ENCODE peak calls at places on chromosomes 6 and 20, in four cellular contexts. C, W, U and F are unnamed samples.

GRCh38 chr6:141484726-141485125 is 648.0 kb upstream of the GJE1 start:
- DNase-seq in C (peak), W (no peak), U (no peak), F (no peak)

GRCh38 chr6:168948002-168948401 is 305.6 kb downstream of the THBS2 start:
- DNase-seq in C (no peak), W (no peak), U (no peak), F (no peak)

GRCh38 chr20:50281831-50282591 is 91.4 kb downstream of the CEBPB start:
- DNase-seq in C (no peak), W (no peak), U (no peak), F (no peak)

GRCh38 chr20:2245637-2246036 is 50.2 kb upstream of the TGM3 start:
- DNase-seq in C (no peak), W (no peak), U (no peak), F (no peak)

GRCh38 chr6:75368151-75368779 is 83.7 kb upstream of the TMEM30A start:
- DNase-seq in C (peak), W (no peak), U (no peak), F (no peak)

GRCh38 chr6:88780714-88781389 is 182.6 kb downstream of the RNGTT start:
- DNase-seq in C (peak), W (peak), U (peak), F (peak)

GRCh38 chr6:78538002-78538401 is 329.3 kb upstream of the IRAK1BP1 start:
- DNase-seq in C (no peak), W (peak), U (no peak), F (no peak)

GRCh38 chr6:152575621-152576150 is 61.5 kb downstream of the SYNE1 start:
- DNase-seq in C (no peak), W (no peak), U (no peak), F (no peak)

GRCh38 chr6:72620866-72621242 is 1.0 kb upstream of the KCNQ5 start:
- DNase-seq in C (peak), W (no peak), U (no peak), F (no peak)

GRCh38 chr6:21158149-21158548 is 435.4 kb upstream of the SOX4 start:
- DNase-seq in C (no peak), W (no peak), U (no peak), F (no peak)

GRCh38 chr6:107894821-107895396 is 63.1 kb downstream of the SEC63 start:
- DNase-seq in C (no peak), W (no peak), U (no peak), F (no peak)

GRCh38 chr20:32067234-32067821 is 15.3 kb downstream of the HCK start:
- DNase-seq in C (no peak), W (peak), U (peak), F (peak)

GRCh38 chr6:108068618-108069017 is 5.9 kb downstream of the OSTM1 start:
- DNase-seq in C (no peak), W (no peak), U (no peak), F (no peak)

GRCh38 chr6:3977875-3978711 is 100.8 kb downstream of the FAM217A start:
- DNase-seq in C (peak), W (peak), U (peak), F (peak)

GRCh38 chr6:11770546-11771466 is 7.8 kb downstream of the ADTRP start:
- DNase-seq in C (peak), W (peak), U (peak), F (peak)

GRCh38 chr6:110625883-110626282 is 149.5 kb upstream of the SLC22A16 start:
- DNase-seq in C (no peak), W (peak), U (no peak), F (no peak)

GRCh38 chr20:59573837-59574236 is 30.5 kb upstream of the PHACTR3 start:
- DNase-seq in C (no peak), W (no peak), U (no peak), F (no peak)

GRCh38 chr20:25250508-25250907 is 2.6 kb downstream of the PYGB start:
- DNase-seq in C (no peak), W (no peak), U (no peak), F (no peak)

GRCh38 chr20:54525906-54526596 is 50.7 kb downstream of the DOK5 start:
- DNase-seq in C (no peak), W (no peak), U (no peak), F (no peak)

GRCh38 chr6:74969591-74970267 is 236.1 kb downstream of the COL12A1 start:
- DNase-seq in C (no peak), W (peak), U (no peak), F (no peak)

GRCh38 chr6:34227656-34228421 is 8.8 kb upstream of the HMGA1 start:
- DNase-seq in C (no peak), W (no peak), U (no peak), F (no peak)

GRCh38 chr6:13813011-13813410 is 1.3 kb downstream of the MCUR1 start:
- DNase-seq in C (no peak), W (no peak), U (no peak), F (no peak)

GRCh38 chr6:1554241-1554880 is 55.4 kb upstream of the FOXC1 start:
- DNase-seq in C (no peak), W (no peak), U (no peak), F (no peak)

GRCh38 chr6:157267654-157268053 is 55.7 kb downstream of the TMEM242 start:
- DNase-seq in C (no peak), W (no peak), U (no peak), F (no peak)

GRCh38 chr20:49560186-49560585 is 7.8 kb downstream of the PTGIS start:
- DNase-seq in C (no peak), W (no peak), U (no peak), F (no peak)

GRCh38 chr20:9200196-9200595 is 131.3 kb downstream of the PLCB4 start:
- DNase-seq in C (no peak), W (no peak), U (no peak), F (no peak)

GRCh38 chr6:73078333-73078732 is 147.0 kb downstream of the KHDC1L start:
- DNase-seq in C (no peak), W (no peak), U (no peak), F (no peak)

GRCh38 chr20:45890077-45890996 is 671 bp downstream of the NEURL2 start:
- DNase-seq in C (peak), W (peak), U (no peak), F (peak)

GRCh38 chr6:53723331-53723730 is 57.8 kb upstream of the KLHL31 start:
- DNase-seq in C (no peak), W (no peak), U (no peak), F (no peak)

GRCh38 chr6:16184129-16184528 is 54.3 kb upstream of the GMPR start:
- DNase-seq in C (peak), W (no peak), U (no peak), F (no peak)

GRCh38 chr6:15417811-15418210 is 171.9 kb downstream of the JARID2 start:
- DNase-seq in C (no peak), W (peak), U (peak), F (no peak)

GRCh38 chr6:91141352-91141751 is 554.5 kb upstream of the MAP3K7 start:
- DNase-seq in C (no peak), W (no peak), U (no peak), F (no peak)

GRCh38 chr6:99241905-99242534 is 107.5 kb downstream of the FAXC start:
- DNase-seq in C (peak), W (peak), U (peak), F (no peak)

GRCh38 chr6:105459884-105460283 is 57.0 kb upstream of the PREP start:
- DNase-seq in C (no peak), W (peak), U (no peak), F (no peak)

GRCh38 chr20:1676650-1677049 is 19.1 kb upstream of the SIRPG start:
- DNase-seq in C (no peak), W (no peak), U (no peak), F (no peak)

GRCh38 chr6:145206247-145206907 is 528.9 kb downstream of the EPM2A start:
- DNase-seq in C (no peak), W (peak), U (no peak), F (peak)

GRCh38 chr20:23419995-23420901 is 1.0 kb downstream of the NAPB start:
- DNase-seq in C (peak), W (peak), U (peak), F (no peak)

GRCh38 chr6:138520463-138520862 is 21.2 kb upstream of the NHSL1 start:
- DNase-seq in C (peak), W (no peak), U (no peak), F (no peak)

GRCh38 chr6:79076160-79076559 is 1.9 kb downstream of the PHIP start:
- DNase-seq in C (no peak), W (no peak), U (no peak), F (no peak)

GRCh38 chr6:43953794-43954310 is 173.4 kb downstream of the MRPL14 start:
- DNase-seq in C (no peak), W (no peak), U (no peak), F (no peak)
- TF ChIP-seq CTCF in C (no peak), W (peak), U (peak), F (peak)

DNA sequence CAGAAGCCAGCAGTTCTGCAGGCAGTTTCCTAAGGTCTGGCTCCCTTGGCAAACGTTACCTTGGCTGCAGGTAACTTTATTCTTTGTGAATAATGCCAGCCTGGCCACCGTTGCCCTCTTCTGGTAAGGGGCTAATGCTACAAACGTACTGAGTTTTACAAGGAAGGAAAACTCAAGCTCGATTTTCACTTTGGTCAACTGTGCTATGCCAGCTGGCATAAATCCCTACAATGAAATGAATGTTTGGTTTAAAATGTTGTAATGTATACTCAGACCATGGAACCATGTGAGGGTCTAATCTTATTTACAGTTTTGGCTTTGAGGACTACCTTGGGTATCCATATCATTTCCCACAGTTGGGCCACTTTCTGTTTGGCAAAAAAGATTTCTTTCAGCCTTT is 101.4 kb downstream of the SLX4IP start:
- DNase-seq in C (no peak), W (no peak), U (no peak), F (peak)
- TF ChIP-seq CTCF in C (peak), W (peak), U (peak), F (peak)

DNA sequence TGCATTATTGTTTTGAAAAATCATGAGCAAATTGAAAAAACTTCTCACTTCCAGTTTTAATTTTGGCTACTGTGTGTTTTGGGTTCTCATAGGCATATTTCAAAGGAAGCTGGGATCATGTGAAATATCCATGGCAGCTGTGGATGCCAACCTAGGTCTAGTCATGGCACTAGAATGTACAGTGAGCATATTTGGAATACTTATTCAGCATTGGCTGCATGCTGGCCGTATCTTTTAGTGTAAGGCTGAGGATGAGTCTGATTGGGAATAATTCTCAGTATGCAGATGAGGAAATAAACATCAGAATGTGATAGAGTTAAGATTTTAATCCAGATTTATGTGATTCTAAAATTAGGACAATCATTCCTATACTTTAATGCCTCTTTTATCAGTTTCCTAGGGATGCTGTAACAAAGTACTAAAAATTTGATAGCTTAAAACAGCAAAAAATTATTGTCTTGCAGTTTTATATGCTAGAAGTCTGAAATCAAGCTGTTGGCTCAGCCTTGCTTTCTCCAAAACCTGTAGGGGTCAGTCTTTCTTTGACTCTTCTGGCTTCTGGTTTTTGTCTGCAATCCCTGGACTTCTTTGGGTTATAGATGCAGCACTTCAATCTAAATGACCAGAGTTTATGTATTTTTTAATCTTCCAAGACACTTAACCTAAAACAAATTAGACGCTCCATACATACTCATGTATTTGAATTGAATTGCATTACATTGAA is 37.7 kb upstream of the DEFB112 start:
- DNase-seq in C (no peak), W (peak), U (peak), F (no peak)
- TF ChIP-seq CTCF in C (no peak), W (peak), U (peak), F (no peak)

DNA sequence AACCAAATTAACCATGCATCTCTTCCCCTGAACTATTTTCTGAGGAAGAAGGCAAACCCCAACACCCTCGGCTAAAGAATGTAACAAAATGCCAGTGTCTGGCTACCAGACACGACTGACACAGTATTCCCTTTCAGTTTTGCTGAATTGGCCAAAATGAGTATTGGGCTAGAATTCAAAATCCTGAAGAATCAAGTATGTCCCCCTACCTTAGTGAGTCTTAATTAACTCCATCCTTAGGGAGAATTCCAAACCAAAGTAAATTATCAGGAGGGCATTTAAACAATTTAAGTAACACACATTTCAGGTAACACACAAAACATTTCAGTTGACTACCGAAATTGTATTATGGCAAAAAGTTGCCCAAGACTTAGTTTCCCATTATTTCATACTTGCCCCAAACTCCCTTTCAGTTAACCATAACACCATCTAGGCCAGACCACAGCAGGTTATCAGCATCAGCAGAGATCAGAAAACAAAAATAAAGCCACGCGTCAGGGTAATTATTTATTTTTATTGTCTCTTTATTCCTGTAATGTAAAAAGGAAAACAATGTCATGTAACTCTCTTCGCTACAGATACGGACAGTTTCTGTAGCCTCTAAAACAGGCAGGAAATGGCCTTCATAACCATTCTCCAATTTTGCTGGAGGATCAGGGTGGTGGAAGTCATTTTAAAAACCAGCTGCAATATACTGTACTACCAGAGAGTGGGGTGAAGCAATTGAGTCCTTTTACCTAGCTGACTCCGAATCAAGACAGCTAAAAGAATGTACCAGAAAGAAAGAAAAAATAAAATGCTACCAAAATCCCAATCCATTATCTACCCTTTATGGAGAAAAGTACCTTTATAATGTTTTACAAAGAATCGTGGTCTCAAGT is 1.9 kb downstream of the SNX5 start:
- DNase-seq in C (no peak), W (peak), U (no peak), F (no peak)
- TF ChIP-seq CTCF in C (no peak), W (peak), U (peak), F (peak)

DNA sequence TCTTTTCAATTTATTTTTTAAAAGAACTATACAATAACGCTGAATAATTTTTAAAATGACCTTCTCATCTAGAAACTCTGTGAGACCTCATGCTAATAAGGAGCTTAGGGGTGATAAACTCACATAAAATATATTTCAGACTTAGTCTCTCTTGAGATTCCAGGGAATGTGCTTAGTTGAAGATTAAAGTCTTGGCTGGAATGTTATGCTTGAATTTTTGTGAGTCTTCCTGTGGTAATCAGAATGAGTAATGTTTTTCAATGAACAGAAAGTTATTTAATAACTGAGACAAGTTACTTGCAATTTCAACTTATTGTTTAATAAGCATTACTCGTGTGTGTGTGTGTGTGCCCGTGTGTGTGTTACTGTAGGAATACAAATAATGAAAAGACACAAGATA is 379.9 kb upstream of the EPHA7 start:
- DNase-seq in C (no peak), W (no peak), U (no peak), F (no peak)
- TF ChIP-seq CTCF in C (no peak), W (no peak), U (no peak), F (no peak)

DNA sequence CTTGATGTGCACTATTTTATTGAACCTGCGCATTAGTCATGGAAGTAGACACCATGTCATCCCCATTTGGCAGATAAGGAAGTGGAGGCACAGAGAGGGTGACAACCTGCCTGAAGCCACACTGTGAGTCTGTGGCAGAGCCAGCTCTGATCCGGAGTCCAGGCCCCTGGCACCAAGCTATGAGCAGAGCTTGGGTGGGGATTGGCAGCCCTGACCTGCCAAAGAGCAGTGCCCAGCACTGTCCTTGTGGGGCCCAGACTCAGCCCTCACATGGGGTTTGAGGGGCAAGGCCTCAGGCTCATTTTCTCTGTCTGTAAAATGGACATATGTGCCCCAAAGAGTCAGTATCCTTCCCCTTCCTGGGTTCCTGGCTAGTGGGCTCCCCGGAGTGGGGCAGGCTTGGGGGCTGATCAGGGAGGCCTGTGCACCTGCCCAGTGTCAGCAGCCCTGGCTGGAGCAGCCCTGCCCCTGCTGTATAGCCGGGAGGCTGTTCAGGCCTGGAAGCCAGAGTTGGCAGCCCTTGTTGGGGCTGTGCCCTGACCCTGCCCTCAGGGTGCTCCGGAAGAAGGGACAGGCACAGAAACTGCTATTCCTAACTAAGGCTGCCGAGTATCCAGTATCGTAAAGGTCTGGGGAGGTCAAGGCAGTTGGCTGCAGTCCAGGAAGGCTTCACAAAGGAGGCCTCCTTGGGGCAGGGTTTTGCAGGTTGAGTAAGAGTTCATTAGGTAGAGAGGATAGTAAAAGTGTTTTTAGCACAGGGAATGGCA is 38.7 kb downstream of the TGM2 start:
- DNase-seq in C (no peak), W (no peak), U (no peak), F (no peak)
- TF ChIP-seq CTCF in C (no peak), W (no peak), U (no peak), F (no peak)

DNA sequence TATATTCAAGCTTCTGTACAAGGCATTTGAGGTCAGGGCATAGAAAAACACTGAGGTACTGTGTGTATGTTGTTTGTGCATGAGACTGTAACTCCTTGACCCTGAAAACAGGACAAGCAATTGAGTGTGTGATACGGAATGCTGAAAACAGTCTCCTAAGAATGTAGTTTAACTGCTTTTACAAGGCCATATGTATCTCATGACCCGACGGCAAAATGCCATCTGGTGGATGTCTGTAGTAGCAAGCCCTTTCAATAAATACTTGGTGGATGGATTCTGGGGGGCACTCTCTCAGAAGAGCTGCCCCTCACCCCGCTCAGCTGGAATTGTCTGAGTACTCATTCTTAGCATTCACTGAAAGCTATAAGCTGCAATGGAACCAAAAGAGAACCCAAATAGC is 69.3 kb upstream of the EYS start:
- DNase-seq in C (no peak), W (no peak), U (no peak), F (no peak)
- TF ChIP-seq CTCF in C (no peak), W (peak), U (no peak), F (no peak)